ENCODE peak calls at places on chromosome 17, in eight cellular contexts. C is GM23338, U is neural progenitor cell, H is hepatocyte, Z is SK-N-SH, T is MM.1S, K is GM23248, W is HCT116. Y is an unnamed sample. For H3K27me3, the result is how much of the 10 kb centered on the place peaks cover.

GRCh38 chr17:82983510-82984248 is 95.7 kb upstream of the METRNL start:
- DNase-seq in C (no peak), U (no peak), H (no peak), Z (no peak), T (no peak), K (no peak), W (no peak), Y (no peak)

GRCh38 chr17:7851438-7852261 is 3.2 kb upstream of the TMEM88 start:
- DNase-seq in C (peak), U (peak), H (peak), Z (peak), T (peak), K (peak), W (no peak), Y (peak)

GRCh38 chr17:1724869-1725641 is 551 bp downstream of the WDR81 start:
- DNase-seq in C (peak), U (peak), H (no peak), Z (peak), T (peak), K (no peak), W (no peak), Y (no peak)

GRCh38 chr17:17549732-17550366 is 41.7 kb downstream of the PEMT start:
- DNase-seq in C (no peak), U (no peak), H (no peak), Z (no peak), T (no peak), K (no peak), W (no peak), Y (no peak)

GRCh38 chr17:7497636-7498035 is 13.5 kb downstream of the POLR2A start:
- DNase-seq in C (no peak), U (no peak), H (no peak), Z (no peak), T (no peak), K (no peak), W (no peak), Y (no peak)

GRCh38 chr17:55320594-55321506 is 56.1 kb downstream of the HLF start:
- DNase-seq in C (no peak), U (no peak), H (no peak), Z (no peak), T (no peak), K (no peak), W (no peak), Y (no peak)

GRCh38 chr17:34478244-34478643 is 101.1 kb upstream of the TMEM132E start:
- DNase-seq in C (no peak), U (no peak), H (no peak), Z (no peak), T (no peak), K (no peak), W (no peak), Y (no peak)

GRCh38 chr17:82092628-82092994 is 5.4 kb downstream of the FASN start:
- DNase-seq in C (no peak), U (no peak), H (no peak), Z (no peak), T (no peak), K (no peak), W (no peak), Y (no peak)

GRCh38 chr17:35088911-35089845 is 25.7 kb upstream of the RFFL start:
- DNase-seq in C (peak), U (peak), H (peak), Z (peak), T (peak), K (peak), W (peak), Y (peak)

GRCh38 chr17:49730078-49730786 is 22.5 kb upstream of the SLC35B1 start:
- DNase-seq in C (no peak), U (no peak), H (no peak), Z (no peak), T (no peak), K (peak), W (no peak), Y (no peak)

GRCh38 chr17:37062036-37062435 is 113.3 kb downstream of the AATF start:
- DNase-seq in C (no peak), U (no peak), H (no peak), Z (no peak), T (no peak), K (no peak), W (no peak), Y (no peak)

GRCh38 chr17:42458497-42459255 is at the start of gene ATP6V0A1:
- DNase-seq in C (peak), U (peak), H (peak), Z (peak), T (peak), K (peak), W (peak), Y (no peak)

GRCh38 chr17:42460371-42460770 is 1.7 kb downstream of the ATP6V0A1 start:
- DNase-seq in C (no peak), U (no peak), H (no peak), Z (no peak), T (no peak), K (no peak), W (no peak), Y (no peak)

GRCh38 chr17:42457107-42457787 is 1.4 kb upstream of the ATP6V0A1 start:
- DNase-seq in C (no peak), U (no peak), H (no peak), Z (no peak), T (peak), K (peak), W (no peak), Y (no peak)

GRCh38 chr17:42459983-42460300 is 1.3 kb downstream of the ATP6V0A1 start:
- DNase-seq in C (no peak), U (peak), H (peak), Z (peak), T (peak), K (peak), W (no peak), Y (no peak)

GRCh38 chr17:42459256-42459982 is 741 bp downstream of the ATP6V0A1 start:
- DNase-seq in C (peak), U (peak), H (peak), Z (peak), T (peak), K (peak), W (no peak), Y (no peak)
- TF ChIP-seq EZH2phosphoT487 in C (no peak), U (no peak), H (no peak), Z (no peak), T (no peak), K (no peak), W (no peak), Y (no peak)

GRCh38 chr17:73261952-73262675 is 434 bp upstream of the CPSF4L start:
- DNase-seq in C (peak), U (peak), H (peak), Z (peak), T (no peak), K (no peak), W (no peak), Y (no peak)
- H3K4me3 ChIP-seq in C (peak), U (no peak), H (no peak), Z (no peak), T (no peak), K (no peak), W (no peak), Y (no peak)

DNA sequence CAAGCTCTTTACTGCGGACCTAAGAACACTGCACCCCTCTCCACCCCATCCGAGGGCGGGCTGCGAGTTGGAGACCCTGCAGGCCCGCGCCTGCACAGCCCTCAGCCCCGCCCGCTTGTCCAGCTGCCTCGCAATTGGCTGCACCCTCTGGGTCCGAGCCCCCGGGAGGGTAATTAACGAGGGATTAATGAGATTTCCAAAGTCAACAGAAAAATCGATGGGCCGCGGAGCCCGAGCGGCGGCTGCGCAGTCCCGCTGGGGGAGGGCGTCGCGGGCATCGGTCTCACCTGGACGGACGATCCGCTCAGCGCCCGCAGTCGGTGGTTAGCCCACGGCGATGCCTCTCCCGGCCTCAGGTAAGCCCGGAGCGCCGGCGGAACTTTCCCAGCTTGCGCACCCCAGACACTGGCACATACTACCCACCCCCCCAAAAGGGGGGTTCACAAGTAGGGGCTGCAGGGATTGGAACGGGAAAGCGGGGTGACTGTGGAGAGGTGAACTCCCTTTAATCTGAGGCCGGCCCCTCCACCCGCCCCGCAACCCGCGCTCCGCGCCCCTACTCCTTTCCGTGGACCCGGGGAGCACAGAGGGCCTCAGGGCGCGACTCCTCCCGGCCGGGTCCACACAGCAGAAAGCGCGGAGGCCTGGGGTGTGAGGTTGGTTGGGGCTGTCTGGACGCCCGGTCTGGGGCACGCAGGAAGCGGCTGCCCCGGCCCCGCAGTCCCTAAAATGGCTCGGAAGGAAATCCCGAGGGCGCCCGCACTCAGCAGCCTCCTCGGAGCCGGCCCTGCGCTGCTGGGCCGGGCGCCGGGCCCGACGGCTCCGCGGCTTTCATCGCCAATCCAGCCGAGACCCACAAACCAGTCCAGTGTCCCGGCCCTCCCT is at the start of gene OTOP3:
- DNase-seq in C (peak), U (peak), H (no peak), Z (peak), T (no peak), K (peak), W (no peak), Y (no peak)
- H3K27me3 ChIP-seq in C (half or more), U (half or more), H (half or more), Z (half or more), T (half or more), K (half or more), W (under half), Y (under half)

DNA sequence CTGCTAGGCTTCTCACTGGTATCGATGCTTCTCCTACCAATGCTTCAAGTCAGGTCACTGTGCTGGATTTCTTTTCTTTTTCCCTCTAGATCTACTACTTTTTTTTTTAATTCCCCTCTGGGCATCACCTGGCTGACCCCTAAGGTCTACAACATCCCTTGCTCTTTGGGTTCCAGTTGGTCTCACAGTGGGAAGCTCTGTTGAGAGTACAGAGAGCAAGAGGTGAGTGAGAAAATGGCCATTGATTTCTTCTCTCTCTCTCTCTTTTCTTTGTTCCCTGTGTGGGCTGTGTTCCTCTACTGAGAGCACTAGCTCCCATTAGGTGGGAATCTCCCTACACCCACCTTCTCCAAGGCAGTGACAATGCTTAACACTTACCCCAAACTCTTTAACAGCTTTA is 413.4 kb downstream of the KCNJ2 start:
- DNase-seq in C (no peak), U (peak), H (no peak), Z (no peak), T (no peak), K (no peak), W (no peak), Y (no peak)
- TF ChIP-seq EZH2phosphoT487 in C (no peak), U (no peak), H (no peak), Z (no peak), T (no peak), K (no peak), W (no peak), Y (no peak)

DNA sequence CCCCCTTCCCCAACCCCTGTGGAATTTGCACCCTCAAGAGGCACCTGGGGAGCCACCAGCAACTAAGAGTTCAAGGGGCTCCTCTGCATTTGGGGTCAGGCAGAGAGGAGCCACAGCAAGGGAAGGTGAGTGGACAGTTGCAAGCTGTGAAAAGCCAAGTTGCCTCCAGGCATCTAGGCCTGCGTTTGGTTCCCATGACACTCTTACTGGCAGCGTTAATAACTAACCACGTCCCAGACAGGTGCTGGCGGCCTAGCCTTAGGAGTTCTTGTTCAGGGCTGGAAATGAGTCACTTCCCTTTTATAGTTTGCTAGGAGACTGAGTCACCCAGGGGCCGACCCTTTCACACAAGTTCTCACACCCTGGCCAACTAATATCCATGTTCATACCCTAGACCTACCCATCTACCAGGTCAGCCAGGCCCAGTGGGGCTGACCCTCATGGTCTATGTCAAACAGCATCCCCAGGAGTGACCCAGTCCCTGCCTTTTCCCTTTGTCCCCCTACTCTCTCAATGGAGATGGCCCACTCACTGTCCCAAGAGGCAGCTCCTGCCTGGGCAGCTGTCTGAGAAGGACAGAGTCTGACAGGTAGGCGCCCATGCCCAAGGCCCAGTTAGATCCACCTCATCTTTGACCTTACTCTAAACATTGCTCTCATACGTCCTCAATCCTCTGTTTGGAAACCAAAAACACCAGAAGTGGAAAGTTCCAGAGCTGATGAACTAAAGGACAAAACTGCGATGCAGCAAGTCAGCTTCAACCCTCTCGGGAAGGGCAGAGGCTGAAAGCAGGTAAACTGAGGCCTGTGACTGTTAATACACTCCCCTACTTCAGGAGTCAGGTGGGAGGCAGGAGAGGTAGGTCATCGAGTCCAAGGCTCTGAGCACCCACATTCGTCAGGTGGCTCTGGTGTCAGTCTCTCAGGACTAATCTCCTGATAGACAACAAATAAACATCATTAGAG is 300.6 kb downstream of the SOX9 start:
- DNase-seq in C (no peak), U (no peak), H (peak), Z (no peak), T (peak), K (peak), W (peak), Y (peak)
- H3K4me3 ChIP-seq in C (no peak), U (no peak), H (no peak), Z (no peak), T (peak), K (no peak), W (peak), Y (no peak)

GRCh38 chr17:42342242-42343008 is 45.8 kb downstream of the STAT3 start:
- DNase-seq in C (no peak), U (no peak), H (no peak), Z (no peak), T (no peak), K (peak), W (no peak), Y (no peak)
- H3K27me3 ChIP-seq in C (under half), U (under half), H (under half), Z (under half), T (under half), K (under half), W (under half), Y (under half)